ENCODE peak calls at places on chromosomes 6 and 20, in ten cellular contexts. A is mesothelial cell of epicardium, E is PC-3, X is RWPE1, C is fibroblast of mammary gland, P is fibroblast of pulmonary artery, H is cardiac muscle cell, F is GM06990, U is type B pancreatic cell, S is WERI-Rb-1. K is an unnamed sample.
A peak's percentile ranks its signal among the peaks of the same experiment; 100 is the strongest.

GRCh38 chr6:166307082-166307980 is 861 bp downstream of the PRR18 start:
- DNase-seq in A (no peak), E (no peak), X (no peak), C (peak; percentile 4), P (no peak), H (no peak), F (peak; percentile 45), U (no peak), S (peak; percentile 61), K (peak; percentile 76)

GRCh38 chr20:12660918-12661317 is 347.9 kb upstream of the SPTLC3 start:
- DNase-seq in A (no peak), E (no peak), X (no peak), C (no peak), P (no peak), H (no peak), F (no peak), U (no peak), S (peak; percentile 9), K (no peak)

GRCh38 chr6:126127662-126128061 is 141.3 kb downstream of the TRMT11 start:
- DNase-seq in A (no peak), E (peak; percentile 17), X (no peak), C (peak; percentile 41), P (no peak), H (no peak), F (no peak), U (no peak), S (peak; percentile 8), K (no peak)

GRCh38 chr20:35893942-35894341 is 60.4 kb downstream of the SCAND1 start:
- DNase-seq in A (no peak), E (no peak), X (no peak), C (no peak), P (no peak), H (no peak), F (peak; percentile 69), U (no peak), S (no peak), K (no peak)

GRCh38 chr6:110475255-110475654 is 1.2 kb downstream of the SLC22A16 start:
- DNase-seq in A (no peak), E (no peak), X (no peak), C (no peak), P (peak; percentile 30), H (peak; percentile 35), F (no peak), U (no peak), S (no peak), K (no peak)

GRCh38 chr6:41676406-41676805 is 38.1 kb downstream of the MDFI start:
- DNase-seq in A (no peak), E (no peak), X (no peak), C (no peak), P (no peak), H (no peak), F (no peak), U (no peak), S (no peak), K (no peak)

GRCh38 chr6:34157236-34157830 is 11.4 kb upstream of the GRM4 start:
- DNase-seq in A (no peak), E (no peak), X (no peak), C (no peak), P (no peak), H (no peak), F (no peak), U (no peak), S (peak; percentile 7), K (no peak)

GRCh38 chr20:8535403-8536003 is 403.4 kb downstream of the PLCB1 start:
- DNase-seq in A (no peak), E (peak; percentile 35), X (peak; percentile 38), C (peak; percentile 20), P (peak; percentile 30), H (peak; percentile 32), F (no peak), U (no peak), S (peak; percentile 27), K (peak; percentile 47)

GRCh38 chr6:99802396-99803031 is 191.5 kb downstream of the MCHR2 start:
- DNase-seq in A (no peak), E (no peak), X (peak; percentile 11), C (no peak), P (no peak), H (no peak), F (no peak), U (no peak), S (no peak), K (no peak)

GRCh38 chr6:134738486-134738885 is 211.4 kb downstream of the ALDH8A1 start:
- DNase-seq in A (no peak), E (no peak), X (no peak), C (no peak), P (no peak), H (no peak), F (no peak), U (no peak), S (no peak), K (no peak)

GRCh38 chr6:134740473-134741192 is 209.3 kb downstream of the ALDH8A1 start:
- DNase-seq in A (no peak), E (no peak), X (peak; percentile 20), C (peak; percentile 61), P (peak; percentile 50), H (peak; percentile 64), F (no peak), U (no peak), S (no peak), K (no peak)

GRCh38 chr6:134744301-134744700 is 205.6 kb downstream of the ALDH8A1 start:
- DNase-seq in A (no peak), E (no peak), X (no peak), C (peak; percentile 12), P (no peak), H (no peak), F (no peak), U (no peak), S (no peak), K (no peak)

GRCh38 chr6:134739299-134740090 is 210.4 kb downstream of the ALDH8A1 start:
- DNase-seq in A (no peak), E (no peak), X (peak; percentile 51), C (peak; percentile 54), P (peak; percentile 50), H (peak; percentile 53), F (no peak), U (no peak), S (no peak), K (no peak)

DNA sequence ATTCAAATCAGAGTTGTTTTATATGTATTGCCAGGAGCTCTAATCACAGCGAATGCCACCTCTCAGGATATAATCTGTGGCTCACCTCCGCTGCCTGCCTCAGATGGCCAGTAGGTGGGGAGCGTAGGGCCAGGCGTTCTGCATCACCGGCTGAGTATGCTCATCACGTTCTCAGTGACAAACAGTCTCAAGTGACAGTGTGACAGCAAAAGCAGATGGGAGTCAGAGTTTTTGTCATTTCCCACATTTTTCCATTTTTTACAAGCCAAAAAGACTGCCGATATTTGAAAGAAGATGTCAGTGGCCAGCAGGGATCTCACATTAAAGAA is 208.7 kb downstream of the ALDH8A1 start:
- DNase-seq in A (no peak), E (peak; percentile 18), X (no peak), C (no peak), P (no peak), H (no peak), F (no peak), U (no peak), S (peak; percentile 37), K (peak; percentile 29)
- TF ChIP-seq CTCF in A (no peak), E (peak; percentile 45), X (no peak), C (no peak), P (peak; percentile 9), H (peak; percentile 9), F (peak; percentile 26), U (peak; percentile 54), S (peak; percentile 62), K (no peak)

DNA sequence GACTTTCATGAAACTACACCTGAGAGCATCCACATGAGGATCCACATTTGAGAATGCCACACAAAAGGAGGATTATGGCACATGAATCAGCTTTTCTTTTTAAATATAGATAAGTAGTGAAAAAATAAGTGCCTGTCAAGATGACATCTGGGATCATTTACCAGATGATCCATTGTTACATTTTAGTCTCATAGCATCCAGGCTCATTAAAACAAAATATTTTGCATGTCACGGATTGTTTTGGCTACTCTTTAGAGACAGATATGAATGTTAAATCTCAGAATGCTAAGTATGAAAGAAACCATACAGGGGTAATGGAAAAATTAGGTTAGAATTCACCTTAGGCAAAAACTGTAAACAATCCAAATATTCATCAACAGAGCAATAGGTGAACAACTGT is 66.7 kb downstream of the MYO6 start:
- DNase-seq in A (no peak), E (no peak), X (no peak), C (no peak), P (no peak), H (no peak), F (no peak), U (no peak), S (no peak), K (no peak)
- TF ChIP-seq CTCF in A (no peak), E (no peak), X (no peak), C (no peak), P (no peak), H (no peak), F (no peak), U (no peak), S (no peak), K (no peak)

GRCh38 chr6:32194388-32194787 is 1.9 kb upstream of the GPSM3 start:
- DNase-seq in A (no peak), E (no peak), X (no peak), C (no peak), P (no peak), H (no peak), F (no peak), U (no peak), S (no peak), K (no peak)

GRCh38 chr6:32196682-32197616 is 4.5 kb upstream of the GPSM3 start:
- DNase-seq in A (no peak), E (no peak), X (no peak), C (no peak), P (peak; percentile 38), H (peak; percentile 51), F (no peak), U (peak; percentile 71), S (peak; percentile 74), K (no peak)

GRCh38 chr6:32195902-32196681 is 3.6 kb upstream of the GPSM3 start:
- DNase-seq in A (peak; percentile 64), E (peak; percentile 78), X (peak; percentile 44), C (peak; percentile 88), P (peak; percentile 99), H (peak; percentile 98), F (peak; percentile 84), U (peak; percentile 88), S (peak; percentile 97), K (peak; percentile 90)

GRCh38 chr6:32194825-32195651 is 2.6 kb upstream of the GPSM3 start:
- DNase-seq in A (no peak), E (peak; percentile 58), X (peak; percentile 38), C (peak; percentile 73), P (peak; percentile 77), H (peak; percentile 76), F (no peak), U (no peak), S (peak; percentile 74), K (no peak)

DNA sequence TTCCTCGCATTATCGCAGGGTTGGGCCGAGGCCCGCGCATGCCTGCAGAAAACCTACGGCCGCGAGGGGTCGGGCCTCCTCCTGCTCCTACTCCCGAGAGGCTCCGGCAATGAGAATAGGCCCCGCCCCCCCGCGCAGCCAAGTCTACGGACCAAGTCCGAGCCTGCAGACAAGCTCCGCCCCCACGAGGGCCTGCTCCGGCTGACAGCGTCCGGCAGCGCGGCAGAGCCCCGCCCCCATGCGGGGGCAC is 3.1 kb upstream of the GPSM3 start:
- DNase-seq in A (peak; percentile 100), E (peak; percentile 99), X (peak; percentile 97), C (peak; percentile 99), P (peak; percentile 100), H (peak; percentile 100), F (peak; percentile 100), U (peak; percentile 100), S (peak; percentile 100), K (peak; percentile 100)
- TF ChIP-seq CTCF in A (peak; percentile 66), E (no peak), X (no peak), C (peak; percentile 31), P (peak; percentile 34), H (peak; percentile 25), F (peak; percentile 5), U (peak; percentile 66), S (peak; percentile 52), K (peak; percentile 71)

GRCh38 chr6:52362443-52363221 is 681 bp downstream of the PAQR8 start:
- DNase-seq in A (peak; percentile 21), E (no peak), X (peak; percentile 38), C (peak; percentile 10), P (no peak), H (peak; percentile 7), F (peak; percentile 74), U (peak; percentile 71), S (peak; percentile 55), K (peak; percentile 50)
- TF ChIP-seq CTCF in A (no peak), E (peak; percentile 9), X (peak; percentile 21), C (no peak), P (no peak), H (no peak), F (peak; percentile 58), U (no peak), S (peak; percentile 33), K (no peak)